ENCODE peak calls at places on chromosomes 16 and 17, in six cellular contexts. O, Z, Q, J, P and E are unnamed samples.

GRCh38 chr17:32264823-32265191 is 825 bp upstream of the RHBDL3 start:
- DNase-seq in O (peak; percentile 33), Z (no peak), Q (no peak), J (no peak), P (no peak), E (no peak)

GRCh38 chr17:75069783-75070182 is 18.0 kb upstream of the SLC16A5 start:
- DNase-seq in O (no peak), Z (no peak), Q (no peak), J (peak; percentile 50), P (no peak), E (no peak)

GRCh38 chr17:37322826-37323561 is 52.8 kb upstream of the C17orf78 start:
- DNase-seq in O (no peak), Z (no peak), Q (no peak), J (no peak), P (no peak), E (no peak)

GRCh38 chr17:6505425-6506142 is 50.8 kb downstream of the PITPNM3 start:
- DNase-seq in O (no peak), Z (no peak), Q (no peak), J (peak; percentile 17), P (peak; percentile 84), E (no peak)

GRCh38 chr17:76558210-76559095 is 18.6 kb downstream of the PRCD start:
- DNase-seq in O (peak; percentile 43), Z (no peak), Q (no peak), J (peak; percentile 55), P (peak; percentile 42), E (no peak)

GRCh38 chr17:48025040-48025903 is 12.3 kb downstream of the COPZ2 start:
- DNase-seq in O (peak; percentile 98), Z (peak; percentile 98), Q (peak; percentile 99), J (peak; percentile 95), P (peak; percentile 97), E (peak; percentile 97)

GRCh38 chr16:19879241-19879792 is 5.3 kb downstream of the GPRC5B start:
- DNase-seq in O (peak; percentile 60), Z (no peak), Q (no peak), J (no peak), P (no peak), E (no peak)

GRCh38 chr16:24993722-24994686 is 21.2 kb downstream of the ARHGAP17 start:
- DNase-seq in O (no peak), Z (no peak), Q (no peak), J (peak; percentile 90), P (peak; percentile 83), E (no peak)

GRCh38 chr17:8025176-8025911 is 13.5 kb upstream of the ALOX15B start:
- DNase-seq in O (no peak), Z (no peak), Q (no peak), J (no peak), P (no peak), E (no peak)

GRCh38 chr17:21379080-21379711 is 3.0 kb downstream of the KCNJ12 start:
- DNase-seq in O (no peak), Z (no peak), Q (no peak), J (no peak), P (no peak), E (no peak)

GRCh38 chr16:6023449-6023848 is 925.9 kb upstream of the EEF2KMT start:
- DNase-seq in O (no peak), Z (no peak), Q (no peak), J (no peak), P (no peak), E (no peak)

GRCh38 chr16:6018848-6019489 is 921.4 kb upstream of the EEF2KMT start:
- DNase-seq in O (peak; percentile 68), Z (no peak), Q (no peak), J (no peak), P (no peak), E (no peak)

GRCh38 chr16:6021544-6021943 is 923.9 kb upstream of the EEF2KMT start:
- DNase-seq in O (no peak), Z (no peak), Q (no peak), J (no peak), P (no peak), E (no peak)

GRCh38 chr16:6019490-6019991 is 921.9 kb upstream of the EEF2KMT start:
- DNase-seq in O (peak; percentile 85), Z (no peak), Q (no peak), J (no peak), P (no peak), E (no peak)

GRCh38 chr16:6020162-6020980 is 922.8 kb upstream of the EEF2KMT start:
- DNase-seq in O (peak; percentile 40), Z (no peak), Q (no peak), J (no peak), P (no peak), E (no peak)
- H3K27me3 ChIP-seq in O (peaks cover 56% of the 10 kb centered on the region), Z (no peaks in the 10 kb centered on the region), Q (peaks cover 21% of the 10 kb centered on the region), J (no peaks in the 10 kb centered on the region), P (peaks cover 85% of the 10 kb centered on the region), E (no peaks in the 10 kb centered on the region)

GRCh38 chr16:73368715-73369114 is 320.8 kb upstream of the ZFHX3 start:
- DNase-seq in O (no peak), Z (no peak), Q (no peak), J (no peak), P (no peak), E (no peak)
- H3K27me3 ChIP-seq in O (no peaks in the 10 kb centered on the region), Z (no peaks in the 10 kb centered on the region), Q (no peaks in the 10 kb centered on the region), J (no peaks in the 10 kb centered on the region), P (no peaks in the 10 kb centered on the region), E (no peaks in the 10 kb centered on the region)

GRCh38 chr16:56192971-56193936 is 2.0 kb downstream of the GNAO1 start:
- DNase-seq in O (peak; percentile 51), Z (no peak), Q (no peak), J (no peak), P (no peak), E (no peak)

GRCh38 chr16:56191807-56192643 is 736 bp downstream of the GNAO1 start:
- DNase-seq in O (peak; percentile 48), Z (no peak), Q (no peak), J (no peak), P (no peak), E (no peak)

GRCh38 chr16:56190903-56191806 is at the start of gene GNAO1:
- DNase-seq in O (peak; percentile 93), Z (peak; percentile 64), Q (no peak), J (peak; percentile 58), P (peak; percentile 72), E (peak; percentile 61)

GRCh38 chr16:56192644-56192960 is 1.3 kb downstream of the GNAO1 start:
- DNase-seq in O (no peak), Z (no peak), Q (no peak), J (no peak), P (no peak), E (no peak)

GRCh38 chr16:56189990-56190902 is 1.0 kb upstream of the GNAO1 start:
- DNase-seq in O (peak; percentile 18), Z (no peak), Q (no peak), J (peak; percentile 5), P (no peak), E (no peak)
- H3K27me3 ChIP-seq in O (peaks cover 67% of the 10 kb centered on the region), Z (peaks cover 14% of the 10 kb centered on the region), Q (no peaks in the 10 kb centered on the region), J (peaks cover 26% of the 10 kb centered on the region), P (peaks cover 76% of the 10 kb centered on the region), E (peaks cover 5% of the 10 kb centered on the region)

DNA sequence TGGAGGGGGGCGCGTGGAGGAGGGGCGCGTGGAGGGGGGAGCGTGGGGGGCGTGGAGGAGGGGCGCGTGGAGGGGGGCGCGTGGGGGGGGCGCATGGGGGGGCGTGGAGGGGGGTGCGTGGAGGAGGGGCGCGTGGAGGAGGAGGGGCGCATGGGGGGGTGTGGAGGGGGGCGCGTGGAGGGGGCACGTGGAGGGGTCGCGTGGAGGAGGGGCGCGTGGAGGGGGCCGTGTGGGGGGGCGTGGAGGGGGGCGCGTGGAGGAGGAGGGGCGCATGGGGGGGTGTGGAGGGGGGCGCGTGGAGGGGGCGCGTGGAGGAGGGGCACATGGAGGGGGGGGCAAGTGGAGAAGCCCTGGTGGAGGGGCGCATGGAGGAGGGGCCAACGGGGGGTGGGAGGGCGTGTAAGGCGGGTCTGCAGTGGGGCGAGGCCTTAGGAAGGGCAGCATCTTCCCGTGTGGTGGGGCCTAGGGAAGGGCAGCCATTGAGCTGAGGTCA is 7.3 kb downstream of the MSLN start:
- DNase-seq in O (no peak), Z (no peak), Q (no peak), J (no peak), P (no peak), E (no peak)
- H3K27me3 ChIP-seq in O (no peaks in the 10 kb centered on the region), Z (no peaks in the 10 kb centered on the region), Q (no peaks in the 10 kb centered on the region), J (no peaks in the 10 kb centered on the region), P (no peaks in the 10 kb centered on the region), E (no peaks in the 10 kb centered on the region)

GRCh38 chr17:17384291-17384615 is 81.1 kb downstream of the NT5M start:
- DNase-seq in O (no peak), Z (no peak), Q (no peak), J (no peak), P (no peak), E (no peak)
- H3K27me3 ChIP-seq in O (no peaks in the 10 kb centered on the region), Z (no peaks in the 10 kb centered on the region), Q (no peaks in the 10 kb centered on the region), J (peaks cover 12% of the 10 kb centered on the region), P (peaks cover 8% of the 10 kb centered on the region), E (no peaks in the 10 kb centered on the region)